ENCODE peak calls at places on chromosomes 1 and 21, in four cellular contexts. M, C, O and D are unnamed samples.

GRCh38 chr1:198258491-198258890 is 101.7 kb downstream of the NEK7 start:
- DNase-seq in M (no peak), C (no peak), O (peak), D (no peak)

GRCh38 chr1:9453375-9454093 is 85.7 kb upstream of the SLC25A33 start:
- DNase-seq in M (no peak), C (no peak), O (peak), D (no peak)

GRCh38 chr1:65431111-65431705 is 10.7 kb downstream of the LEPR start:
- DNase-seq in M (no peak), C (peak), O (peak), D (no peak)

GRCh38 chr1:197995408-197996258 is 78.5 kb downstream of the LHX9 start:
- DNase-seq in M (no peak), C (no peak), O (no peak), D (no peak)

GRCh38 chr1:156387899-156388813 is 19.1 kb downstream of the RHBG start:
- DNase-seq in M (no peak), C (no peak), O (no peak), D (no peak)

GRCh38 chr1:94898486-94899385 is 28.2 kb downstream of the CNN3 start:
- DNase-seq in M (no peak), C (no peak), O (no peak), D (no peak)

GRCh38 chr1:30342535-30343141 is 380.7 kb downstream of the MATN1 start:
- DNase-seq in M (no peak), C (no peak), O (no peak), D (no peak)

GRCh38 chr21:46218906-46219590 is 9.5 kb downstream of the LSS start:
- DNase-seq in M (no peak), C (no peak), O (no peak), D (no peak)

GRCh38 chr1:193156117-193156825 is 30.1 kb downstream of the B3GALT2 start:
- DNase-seq in M (no peak), C (no peak), O (no peak), D (no peak)

GRCh38 chr1:208254376-208254775 is 10.2 kb upstream of the PLXNA2 start:
- DNase-seq in M (no peak), C (no peak), O (peak), D (no peak)

GRCh38 chr1:110634455-110635281 is 28.5 kb upstream of the KCNA2 start:
- DNase-seq in M (peak), C (no peak), O (peak), D (peak)

GRCh38 chr1:225631041-225631663 is 21.8 kb downstream of the ENAH start:
- DNase-seq in M (no peak), C (no peak), O (no peak), D (no peak)

GRCh38 chr1:243471754-243472725 is 216.2 kb downstream of the SDCCAG8 start:
- DNase-seq in M (no peak), C (no peak), O (peak), D (no peak)

GRCh38 chr1:171948491-171948890 is 107.2 kb downstream of the DNM3 start:
- DNase-seq in M (no peak), C (no peak), O (peak), D (no peak)

GRCh38 chr1:22526098-22526497 is 37.2 kb upstream of the EPHA8 start:
- DNase-seq in M (no peak), C (no peak), O (no peak), D (no peak)

GRCh38 chr21:46081862-46082637 is 15.9 kb upstream of the COL6A2 start:
- DNase-seq in M (no peak), C (no peak), O (no peak), D (no peak)

GRCh38 chr1:94025383-94026340 is 95.3 kb downstream of the ABCA4 start:
- DNase-seq in M (peak), C (peak), O (peak), D (no peak)

GRCh38 chr1:45400049-45400448 is 59.8 kb upstream of the MUTYH start:
- DNase-seq in M (no peak), C (no peak), O (no peak), D (no peak)

GRCh38 chr1:48056365-48056764 is 59.2 kb upstream of the TRABD2B start:
- DNase-seq in M (no peak), C (no peak), O (no peak), D (no peak)

GRCh38 chr1:45254490-45254889 is 48.1 kb upstream of the ZSWIM5 start:
- DNase-seq in M (no peak), C (no peak), O (no peak), D (no peak)

GRCh38 chr21:28615276-28615675 is 377.4 kb downstream of the LTN1 start:
- DNase-seq in M (no peak), C (no peak), O (peak), D (no peak)

GRCh38 chr1:156963621-156964020 is 43.2 kb downstream of the LRRC71 start:
- DNase-seq in M (no peak), C (peak), O (no peak), D (no peak)

GRCh38 chr1:19664453-19665043 is at the start of gene HTR6:
- DNase-seq in M (no peak), C (no peak), O (no peak), D (no peak)

GRCh38 chr1:201385299-201385891 is 7.9 kb upstream of the TNNT2 start:
- DNase-seq in M (no peak), C (peak), O (peak), D (no peak)

GRCh38 chr1:45304311-45305081 is 22.2 kb upstream of the HPDL start:
- DNase-seq in M (peak), C (no peak), O (no peak), D (no peak)

GRCh38 chr1:15526490-15527339 is at the start of gene DNAJC16:
- DNase-seq in M (peak), C (peak), O (peak), D (peak)

GRCh38 chr1:214977700-214978374 is 104.7 kb upstream of the KCNK2 start:
- DNase-seq in M (no peak), C (no peak), O (no peak), D (no peak)

GRCh38 chr1:166174108-166174507 is 7.3 kb upstream of the FAM78B start:
- DNase-seq in M (peak), C (peak), O (no peak), D (no peak)

DNA sequence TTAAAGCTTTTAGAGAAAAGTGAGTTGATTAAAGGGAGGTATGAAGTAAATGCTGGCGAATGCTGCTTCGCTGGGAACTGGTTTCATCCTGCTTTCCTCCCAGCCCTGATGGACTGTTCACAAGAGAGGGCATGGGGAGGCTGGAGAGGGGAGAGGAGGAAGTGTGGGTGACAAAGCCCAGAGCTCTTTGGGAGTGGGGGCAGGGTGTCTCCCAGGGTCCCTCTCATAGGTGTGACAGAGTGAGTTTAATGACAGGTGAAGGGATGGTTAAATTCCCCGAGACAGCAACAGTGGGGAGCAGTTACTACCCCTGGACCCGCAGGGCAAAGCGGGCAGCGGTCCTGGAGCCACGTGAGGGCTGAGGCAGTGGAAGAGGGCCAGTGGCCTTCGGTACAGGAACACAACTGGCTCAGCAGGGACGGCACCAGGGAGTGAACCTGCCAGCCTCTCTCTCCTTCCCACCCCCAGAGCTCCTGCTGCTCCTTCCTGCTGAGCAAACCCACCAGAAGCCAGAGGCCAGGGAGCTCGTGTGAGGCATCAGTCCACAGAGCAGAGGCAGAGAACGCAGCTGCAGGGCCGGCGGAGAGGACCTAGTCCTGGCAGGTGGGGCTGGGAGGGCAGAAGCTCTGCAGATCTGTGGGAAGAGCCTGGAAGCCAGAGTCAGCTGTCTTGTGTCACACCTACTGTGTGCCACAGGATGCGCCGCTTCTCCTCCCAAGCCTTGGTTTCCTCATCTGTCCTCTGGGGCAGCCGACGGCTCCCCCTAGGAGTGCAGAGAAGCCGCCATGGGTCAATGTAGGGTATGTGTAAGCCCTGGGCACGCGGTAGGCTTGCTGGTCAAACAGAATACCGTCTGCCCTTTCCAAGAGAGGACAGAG is 20.9 kb upstream of the LRP8 start:
- DNase-seq in M (no peak), C (no peak), O (no peak), D (peak)
- TF ChIP-seq CTCF in M (no peak), C (no peak), O (no peak), D (no peak)

GRCh38 chr21:32916522-32917099 is 109.1 kb upstream of the OLIG2 start:
- DNase-seq in M (no peak), C (no peak), O (peak), D (no peak)
- TF ChIP-seq CTCF in M (no peak), C (no peak), O (peak), D (no peak)

DNA sequence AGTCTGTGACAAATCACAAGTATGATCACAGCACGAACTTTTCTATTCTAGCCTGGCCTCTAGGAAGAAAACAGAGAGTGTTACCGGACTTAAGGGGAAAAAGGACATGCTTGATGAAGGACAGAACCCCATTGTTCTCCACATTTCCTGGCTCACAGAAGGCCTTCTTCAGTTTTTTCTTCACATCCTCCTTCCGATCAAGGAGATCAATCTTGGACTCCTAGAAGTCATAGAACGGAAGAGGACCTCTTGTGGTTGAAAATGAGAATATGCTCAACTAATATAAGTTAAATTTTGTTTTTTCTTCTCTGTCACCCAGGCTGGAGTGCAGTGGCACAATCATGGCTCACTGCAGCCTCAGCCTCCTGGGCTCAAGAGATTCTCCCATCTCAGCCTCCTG is 30.3 kb downstream of the YARS1 start:
- DNase-seq in M (no peak), C (no peak), O (peak), D (no peak)
- TF ChIP-seq CTCF in M (no peak), C (peak), O (peak), D (no peak)

GRCh38 chr1:160449494-160449893 is 49.1 kb downstream of the VANGL2 start:
- DNase-seq in M (no peak), C (no peak), O (no peak), D (no peak)
- TF ChIP-seq CTCF in M (no peak), C (no peak), O (no peak), D (no peak)

GRCh38 chr1:51952638-51953037 is 37.9 kb downstream of the RAB3B start:
- DNase-seq in M (no peak), C (no peak), O (no peak), D (no peak)
- TF ChIP-seq CTCF in M (no peak), C (no peak), O (no peak), D (no peak)

GRCh38 chr1:237901284-237901870 is 10.7 kb upstream of the ZP4 start:
- DNase-seq in M (no peak), C (no peak), O (peak), D (no peak)
- TF ChIP-seq CTCF in M (peak), C (no peak), O (peak), D (no peak)